ENCODE peak calls at places on chromosomes 5 and 9, in six cellular contexts. Q is anterior cingulate cortex, L is KBM-7, B is EL, O is fibroblast of mammary gland, U is tibial nerve. Z is an unnamed sample.

GRCh38 chr5:69042500-69042899 is 51.3 kb upstream of the SLC30A5 start:
- DNase-seq in Q (no peak), L (no peak), B (no peak), O (no peak), U (no peak), Z (no peak)

GRCh38 chr5:77423022-77423750 is 68.9 kb downstream of the WDR41 start:
- DNase-seq in Q (no peak), L (no peak), B (peak; percentile 77), O (peak; percentile 40), U (no peak), Z (no peak)

GRCh38 chr5:102625940-102626339 is 127.1 kb upstream of the SLCO6A1 start:
- DNase-seq in Q (no peak), L (no peak), B (no peak), O (no peak), U (no peak), Z (no peak)

GRCh38 chr9:133490865-133491655 is 12.2 kb upstream of the SLC2A6 start:
- DNase-seq in Q (no peak), L (peak; percentile 56), B (no peak), O (no peak), U (no peak), Z (no peak)

GRCh38 chr9:97536480-97536879 is 35.0 kb downstream of the TMOD1 start:
- DNase-seq in Q (no peak), L (no peak), B (no peak), O (no peak), U (no peak), Z (no peak)

GRCh38 chr9:96004384-96004783 is 128.9 kb downstream of the ERCC6L2 start:
- DNase-seq in Q (no peak), L (no peak), B (no peak), O (no peak), U (no peak), Z (no peak)

GRCh38 chr5:91109634-91110033 is 273.5 kb downstream of the ARRDC3 start:
- DNase-seq in Q (no peak), L (no peak), B (no peak), O (peak; percentile 52), U (no peak), Z (no peak)

GRCh38 chr9:97470076-97470475 is 31.4 kb upstream of the TMOD1 start:
- DNase-seq in Q (no peak), L (no peak), B (no peak), O (no peak), U (no peak), Z (peak; percentile 8)

GRCh38 chr9:91391426-91392217 is 29.9 kb upstream of the AUH start:
- DNase-seq in Q (no peak), L (no peak), B (no peak), O (peak; percentile 83), U (no peak), Z (no peak)

GRCh38 chr9:5620494-5620893 is 8.4 kb upstream of the RIC1 start:
- DNase-seq in Q (no peak), L (no peak), B (no peak), O (no peak), U (no peak), Z (no peak)

GRCh38 chr9:120905794-120906248 is 20.8 kb downstream of the TRAF1 start:
- DNase-seq in Q (no peak), L (no peak), B (no peak), O (no peak), U (no peak), Z (no peak)

GRCh38 chr5:179820483-179821297 is at the start of gene SQSTM1:
- DNase-seq in Q (peak; percentile 80), L (peak; percentile 69), B (peak; percentile 76), O (peak; percentile 70), U (peak; percentile 68), Z (peak; percentile 81)

GRCh38 chr5:124655211-124655880 is 91.1 kb downstream of the ZNF608 start:
- DNase-seq in Q (no peak), L (no peak), B (peak; percentile 29), O (peak; percentile 62), U (no peak), Z (no peak)

GRCh38 chr9:72952914-72953313 is at the start of gene ALDH1A1:
- DNase-seq in Q (no peak), L (no peak), B (no peak), O (peak; percentile 16), U (no peak), Z (no peak)

GRCh38 chr9:20835364-20836286 is 151.6 kb downstream of the FOCAD start:
- DNase-seq in Q (no peak), L (no peak), B (peak; percentile 14), O (peak; percentile 21), U (no peak), Z (no peak)

GRCh38 chr9:78130004-78130403 is 98.4 kb upstream of the GNAQ start:
- DNase-seq in Q (peak; percentile 34), L (peak; percentile 32), B (peak; percentile 43), O (peak; percentile 36), U (no peak), Z (peak; percentile 47)

GRCh38 chr5:108341866-108342265 is 40.0 kb downstream of the FBXL17 start:
- DNase-seq in Q (no peak), L (no peak), B (no peak), O (no peak), U (no peak), Z (no peak)

GRCh38 chr9:133461975-133462374 is 2.2 kb downstream of the CACFD1 start:
- DNase-seq in Q (no peak), L (no peak), B (no peak), O (no peak), U (no peak), Z (no peak)

GRCh38 chr5:141040763-141041426 is 10.3 kb upstream of the PCDHB1 start:
- DNase-seq in Q (peak; percentile 90), L (peak; percentile 91), B (peak; percentile 73), O (peak; percentile 76), U (peak; percentile 88), Z (peak; percentile 89)

GRCh38 chr5:93100433-93100832 is 480.6 kb downstream of the NR2F1-AS1 start:
- DNase-seq in Q (no peak), L (no peak), B (peak; percentile 75), O (peak; percentile 85), U (no peak), Z (no peak)

GRCh38 chr5:30505014-30505886 is 688.2 kb upstream of the CDH6 start:
- DNase-seq in Q (no peak), L (no peak), B (peak; percentile 10), O (no peak), U (no peak), Z (no peak)

GRCh38 chr9:20242767-20243166 is 379.5 kb downstream of the MLLT3 start:
- DNase-seq in Q (no peak), L (no peak), B (no peak), O (no peak), U (no peak), Z (no peak)

GRCh38 chr9:107340920-107341632 is 58.0 kb downstream of the RAD23B start:
- DNase-seq in Q (peak; percentile 23), L (peak; percentile 64), B (peak; percentile 68), O (peak; percentile 63), U (peak; percentile 78), Z (peak; percentile 6)

GRCh38 chr5:179699640-179700298 is 1.0 kb downstream of the CANX start:
- DNase-seq in Q (no peak), L (peak; percentile 38), B (peak; percentile 38), O (peak; percentile 42), U (no peak), Z (no peak)

GRCh38 chr5:135441256-135441915 is 5.8 kb downstream of the DCANP1 start:
- DNase-seq in Q (no peak), L (peak; percentile 70), B (no peak), O (no peak), U (no peak), Z (no peak)

GRCh38 chr9:133199648-133200321 is 9.3 kb downstream of the OBP2B start:
- DNase-seq in Q (no peak), L (no peak), B (no peak), O (peak; percentile 11), U (no peak), Z (no peak)

GRCh38 chr5:169702726-169703481 is 65.8 kb downstream of the DOCK2 start:
- DNase-seq in Q (no peak), L (no peak), B (no peak), O (peak; percentile 24), U (no peak), Z (no peak)

Z was measured in nucleus accumbens.